ENCODE peak calls at places on chromosomes 5 and 9, in four cellular contexts. One of them, this sample, is unnamed.

GRCh38 chr5:124906339-124907097 is 160.1 kb upstream of the ZNF608 start:
- DNase-seq in fibroblast of lung: peak; percentile 78
- DNase-seq in cardiac muscle cell: peak; percentile 81
- DNase-seq in uterus: peak; percentile 85
- DNase-seq in this sample: no peak

GRCh38 chr5:12623408-12623807 is 719.2 kb upstream of the CTNND2 start:
- DNase-seq in fibroblast of lung: peak; percentile 1
- DNase-seq in cardiac muscle cell: no peak
- DNase-seq in uterus: no peak
- DNase-seq in this sample: no peak

GRCh38 chr5:39523821-39524220 is 99.0 kb upstream of the DAB2 start:
- DNase-seq in fibroblast of lung: peak; percentile 90
- DNase-seq in cardiac muscle cell: no peak
- DNase-seq in uterus: no peak
- DNase-seq in this sample: no peak

GRCh38 chr5:92050970-92051369 is 667.9 kb upstream of the ARRDC3 start:
- DNase-seq in fibroblast of lung: no peak
- DNase-seq in cardiac muscle cell: no peak
- DNase-seq in uterus: no peak
- DNase-seq in this sample: no peak

GRCh38 chr5:107217721-107218130 is 453.0 kb downstream of the EFNA5 start:
- DNase-seq in fibroblast of lung: no peak
- DNase-seq in cardiac muscle cell: no peak
- DNase-seq in uterus: no peak
- DNase-seq in this sample: no peak

GRCh38 chr5:128002420-128002819 is 81.1 kb upstream of the SLC12A2 start:
- DNase-seq in fibroblast of lung: peak; percentile 35
- DNase-seq in cardiac muscle cell: no peak
- DNase-seq in uterus: no peak
- DNase-seq in this sample: no peak

GRCh38 chr9:6598249-6598725 is 47.2 kb downstream of the GLDC start:
- DNase-seq in fibroblast of lung: no peak
- DNase-seq in cardiac muscle cell: no peak
- DNase-seq in uterus: no peak
- DNase-seq in this sample: no peak

GRCh38 chr9:115035872-115036612 is 81.9 kb downstream of the TNC start:
- DNase-seq in fibroblast of lung: peak; percentile 99
- DNase-seq in cardiac muscle cell: no peak
- DNase-seq in uterus: no peak
- DNase-seq in this sample: peak; percentile 42

GRCh38 chr5:179509845-179510244 is 40.5 kb upstream of the RUFY1 start:
- DNase-seq in fibroblast of lung: no peak
- DNase-seq in cardiac muscle cell: no peak
- DNase-seq in uterus: no peak
- DNase-seq in this sample: no peak

GRCh38 chr9:85536076-85536475 is 205.7 kb downstream of the AGTPBP1 start:
- DNase-seq in fibroblast of lung: peak; percentile 90
- DNase-seq in cardiac muscle cell: no peak
- DNase-seq in uterus: no peak
- DNase-seq in this sample: no peak

GRCh38 chr5:180484813-180485212 is 9.4 kb upstream of the CNOT6 start:
- DNase-seq in fibroblast of lung: no peak
- DNase-seq in cardiac muscle cell: no peak
- DNase-seq in uterus: no peak
- DNase-seq in this sample: no peak

GRCh38 chr9:89523948-89524347 is 26.0 kb upstream of the SEMA4D start:
- DNase-seq in fibroblast of lung: no peak
- DNase-seq in cardiac muscle cell: no peak
- DNase-seq in uterus: no peak
- DNase-seq in this sample: no peak

GRCh38 chr5:146447734-146448380 is 724 bp downstream of the TCERG1 start:
- DNase-seq in fibroblast of lung: peak; percentile 60
- DNase-seq in cardiac muscle cell: no peak
- DNase-seq in uterus: no peak
- DNase-seq in this sample: no peak

GRCh38 chr5:170302729-170303501 is 5.3 kb upstream of the LCP2 start:
- DNase-seq in fibroblast of lung: no peak
- DNase-seq in cardiac muscle cell: peak; percentile 46
- DNase-seq in uterus: peak; percentile 58
- DNase-seq in this sample: no peak

GRCh38 chr9:111068816-111069215 is 30.5 kb upstream of the LPAR1 start:
- DNase-seq in fibroblast of lung: no peak
- DNase-seq in cardiac muscle cell: no peak
- DNase-seq in uterus: no peak
- DNase-seq in this sample: no peak

GRCh38 chr9:116380496-116380995 is 227.0 kb downstream of the PAPPA start:
- DNase-seq in fibroblast of lung: no peak
- DNase-seq in cardiac muscle cell: no peak
- DNase-seq in uterus: no peak
- DNase-seq in this sample: no peak

GRCh38 chr9:34591091-34591910 is 1.8 kb upstream of the CNTFR start:
- DNase-seq in fibroblast of lung: peak; percentile 58
- DNase-seq in cardiac muscle cell: peak; percentile 89
- DNase-seq in uterus: peak; percentile 79
- DNase-seq in this sample: no peak

GRCh38 chr5:165504716-165505115 is 1999.3 kb downstream of the MAT2B start:
- DNase-seq in fibroblast of lung: no peak
- DNase-seq in cardiac muscle cell: no peak
- DNase-seq in uterus: no peak
- DNase-seq in this sample: no peak

GRCh38 chr5:59745422-59745863 is 148.1 kb downstream of the PDE4D start:
- DNase-seq in fibroblast of lung: peak; percentile 80
- DNase-seq in cardiac muscle cell: no peak
- DNase-seq in uterus: peak; percentile 36
- DNase-seq in this sample: no peak

GRCh38 chr9:108270041-108270440 is 585.7 kb downstream of the ACTL7B start:
- DNase-seq in fibroblast of lung: peak; percentile 50
- DNase-seq in cardiac muscle cell: no peak
- DNase-seq in uterus: no peak
- DNase-seq in this sample: no peak

GRCh38 chr5:34684281-34684979 is 28.3 kb downstream of the RAI14 start:
- DNase-seq in fibroblast of lung: peak; percentile 83
- DNase-seq in cardiac muscle cell: peak; percentile 17
- DNase-seq in uterus: no peak
- DNase-seq in this sample: no peak

GRCh38 chr5:136043551-136043950 is 14.8 kb downstream of the TGFBI start:
- DNase-seq in fibroblast of lung: peak; percentile 48
- DNase-seq in cardiac muscle cell: no peak
- DNase-seq in uterus: no peak
- DNase-seq in this sample: no peak

GRCh38 chr9:107881625-107882300 is 392.2 kb upstream of the KLF4 start:
- DNase-seq in fibroblast of lung: peak; percentile 47
- DNase-seq in cardiac muscle cell: no peak
- DNase-seq in uterus: no peak
- DNase-seq in this sample: no peak

GRCh38 chr9:115359011-115359780 is 241.2 kb upstream of the TNC start:
- DNase-seq in fibroblast of lung: peak; percentile 64
- DNase-seq in cardiac muscle cell: peak; percentile 5
- DNase-seq in uterus: no peak
- DNase-seq in this sample: no peak

GRCh38 chr5:14720236-14720923 is 55.9 kb downstream of the OTULIN start:
- DNase-seq in fibroblast of lung: peak; percentile 72
- DNase-seq in cardiac muscle cell: no peak
- DNase-seq in uterus: no peak
- DNase-seq in this sample: no peak

GRCh38 chr5:19058216-19058615 is 929.8 kb downstream of the CDH18 start:
- DNase-seq in fibroblast of lung: no peak
- DNase-seq in cardiac muscle cell: no peak
- DNase-seq in uterus: no peak
- DNase-seq in this sample: no peak

GRCh38 chr5:50888754-50889153 is 222.3 kb downstream of the PARP8 start:
- DNase-seq in fibroblast of lung: no peak
- DNase-seq in cardiac muscle cell: no peak
- DNase-seq in uterus: no peak
- DNase-seq in this sample: no peak

GRCh38 chr5:77569409-77569808 is 69.1 kb downstream of the OTP start:
- DNase-seq in fibroblast of lung: no peak
- DNase-seq in cardiac muscle cell: no peak
- DNase-seq in uterus: no peak
- DNase-seq in this sample: no peak

GRCh38 chr5:95392593-95393182 is 1.5 kb downstream of the FAM81B start:
- DNase-seq in fibroblast of lung: peak; percentile 33
- DNase-seq in cardiac muscle cell: peak; percentile 14
- DNase-seq in uterus: no peak
- DNase-seq in this sample: no peak

GRCh38 chr5:41835625-41836024 is 34.6 kb downstream of the OXCT1 start:
- DNase-seq in fibroblast of lung: peak; percentile 86
- DNase-seq in cardiac muscle cell: peak; percentile 78
- DNase-seq in uterus: peak; percentile 17
- DNase-seq in this sample: no peak

GRCh38 chr5:172795401-172795977 is 24.5 kb upstream of the DUSP1 start:
- DNase-seq in fibroblast of lung: peak; percentile 96
- DNase-seq in cardiac muscle cell: no peak
- DNase-seq in uterus: peak; percentile 99
- DNase-seq in this sample: no peak

GRCh38 chr5:109585012-109585599 is 104.6 kb upstream of the MAN2A1 start:
- DNase-seq in fibroblast of lung: peak; percentile 74
- DNase-seq in cardiac muscle cell: no peak
- DNase-seq in uterus: no peak
- DNase-seq in this sample: no peak

GRCh38 chr9:137820161-137820855 is 57.3 kb upstream of the CACNA1B start:
- DNase-seq in fibroblast of lung: no peak
- DNase-seq in cardiac muscle cell: no peak
- DNase-seq in uterus: no peak
- DNase-seq in this sample: no peak

GRCh38 chr9:105088088-105088487 is 156.4 kb upstream of the SLC44A1 start:
- DNase-seq in fibroblast of lung: peak; percentile 25
- DNase-seq in cardiac muscle cell: no peak
- DNase-seq in uterus: peak; percentile 16
- DNase-seq in this sample: no peak

GRCh38 chr9:105088499-105088898 is 156.0 kb upstream of the SLC44A1 start:
- DNase-seq in fibroblast of lung: no peak
- DNase-seq in cardiac muscle cell: no peak
- DNase-seq in uterus: no peak
- DNase-seq in this sample: no peak

GRCh38 chr9:105083246-105083645 is 155.3 kb upstream of the ABCA1 start:
- DNase-seq in fibroblast of lung: no peak
- DNase-seq in cardiac muscle cell: no peak
- DNase-seq in uterus: no peak
- DNase-seq in this sample: no peak

GRCh38 chr9:105079457-105079856 is 151.5 kb upstream of the ABCA1 start:
- DNase-seq in fibroblast of lung: no peak
- DNase-seq in cardiac muscle cell: no peak
- DNase-seq in uterus: no peak
- DNase-seq in this sample: no peak

GRCh38 chr9:105082843-105083242 is 154.9 kb upstream of the ABCA1 start:
- DNase-seq in fibroblast of lung: no peak
- DNase-seq in cardiac muscle cell: no peak
- DNase-seq in uterus: no peak
- DNase-seq in this sample: no peak
- H3K27ac ChIP-seq in fibroblast of lung: no peak overlapping the region
- H3K27ac ChIP-seq in cardiac muscle cell: no peak overlapping the region
- H3K27ac ChIP-seq in uterus: no peak overlapping the region
- H3K27ac ChIP-seq in this sample: no peak overlapping the region

GRCh38 chr9:100315561-100315960 is 37.2 kb downstream of the TEX10 start:
- DNase-seq in fibroblast of lung: no peak
- DNase-seq in cardiac muscle cell: no peak
- DNase-seq in uterus: no peak
- DNase-seq in this sample: no peak
- H3K36me3 ChIP-seq in fibroblast of lung: no peaks in the 10 kb centered on the region
- H3K36me3 ChIP-seq in cardiac muscle cell: peaks cover 15% of the 10 kb centered on the region
- H3K36me3 ChIP-seq in uterus: no peaks in the 10 kb centered on the region
- H3K36me3 ChIP-seq in this sample: peaks cover 91% of the 10 kb centered on the region

DNA sequence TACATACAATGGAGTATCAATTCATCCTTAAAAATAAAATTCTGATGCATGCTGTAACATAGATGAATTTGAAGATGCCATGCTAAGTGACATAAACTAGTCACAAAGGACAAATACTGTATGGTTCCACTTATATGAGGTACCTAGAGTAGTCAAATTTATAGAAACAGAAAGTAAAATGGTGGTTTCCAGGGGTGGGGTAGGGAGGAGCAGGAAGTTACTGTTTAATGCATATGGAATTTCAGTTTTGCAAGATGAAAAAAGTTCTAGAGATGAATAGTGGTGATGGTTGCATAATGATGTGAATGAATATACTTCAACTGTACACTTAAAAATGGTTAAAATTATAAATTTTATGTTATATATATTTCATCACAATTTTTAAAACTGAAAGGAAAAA is 57.3 kb upstream of the FNIP1 start:
- DNase-seq in fibroblast of lung: no peak
- DNase-seq in cardiac muscle cell: no peak
- DNase-seq in uterus: no peak
- DNase-seq in this sample: no peak
- H3K4me3 ChIP-seq in fibroblast of lung: no peak overlapping the region
- H3K4me3 ChIP-seq in cardiac muscle cell: no peak overlapping the region
- H3K4me3 ChIP-seq in uterus: no peak overlapping the region
- H3K4me3 ChIP-seq in this sample: no peak overlapping the region

DNA sequence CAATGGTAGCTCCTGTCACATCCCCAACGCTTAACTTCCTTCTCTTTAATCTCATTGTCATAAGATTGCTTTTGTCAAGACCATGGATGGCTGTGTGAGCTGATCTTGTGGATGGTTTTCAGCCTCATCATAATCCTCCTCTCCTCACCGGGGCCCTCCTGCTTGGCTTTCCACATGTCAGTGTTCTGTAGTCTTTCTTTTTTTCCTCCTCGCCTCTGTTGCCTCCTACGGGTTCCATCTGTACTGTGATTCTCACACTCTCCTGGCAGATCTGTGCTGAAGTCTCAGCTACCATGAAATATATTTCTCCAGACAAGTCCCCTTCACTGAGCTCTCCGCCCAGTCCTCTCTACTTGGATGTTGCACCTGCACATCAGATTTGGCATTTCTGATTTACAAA is 34.9 kb upstream of the FAM120AOS start:
- DNase-seq in fibroblast of lung: no peak
- DNase-seq in cardiac muscle cell: no peak
- DNase-seq in uterus: no peak
- DNase-seq in this sample: no peak
- H3K27ac ChIP-seq in fibroblast of lung: no peak overlapping the region
- H3K27ac ChIP-seq in cardiac muscle cell: no peak overlapping the region
- H3K27ac ChIP-seq in uterus: no peak overlapping the region
- H3K27ac ChIP-seq in this sample: no peak overlapping the region

DNA sequence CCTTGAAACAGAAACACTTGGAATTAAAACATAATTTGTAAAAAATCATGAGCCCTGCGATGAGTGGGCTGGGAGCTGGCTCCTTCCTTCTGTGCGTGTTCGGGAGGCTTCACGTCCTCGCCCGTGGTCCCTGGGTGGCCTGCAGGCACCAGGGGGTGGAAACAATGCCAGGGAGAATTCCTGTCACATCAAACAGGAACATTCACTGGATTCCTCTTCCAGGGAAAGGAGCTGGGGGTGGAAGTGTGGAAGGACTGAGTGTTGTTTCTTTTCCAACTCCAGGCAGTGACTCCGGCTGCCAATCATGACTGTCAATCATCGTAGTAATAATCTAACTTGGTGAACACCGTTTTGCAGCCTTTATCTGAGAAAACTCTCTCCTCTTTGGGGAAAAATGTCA is 10.3 kb downstream of the TOR1A start:
- DNase-seq in fibroblast of lung: no peak
- DNase-seq in cardiac muscle cell: no peak
- DNase-seq in uterus: no peak
- DNase-seq in this sample: no peak
- H3K36me3 ChIP-seq in fibroblast of lung: peaks cover 23% of the 10 kb centered on the region
- H3K36me3 ChIP-seq in cardiac muscle cell: peaks cover 33% of the 10 kb centered on the region
- H3K36me3 ChIP-seq in uterus: no peaks in the 10 kb centered on the region
- H3K36me3 ChIP-seq in this sample: peaks cover 41% of the 10 kb centered on the region

GRCh38 chr9:19270421-19270949 is 40.0 kb downstream of the DENND4C start:
- DNase-seq in fibroblast of lung: no peak
- DNase-seq in cardiac muscle cell: no peak
- DNase-seq in uterus: no peak
- DNase-seq in this sample: no peak
- H3K4me3 ChIP-seq in fibroblast of lung: no peak overlapping the region
- H3K4me3 ChIP-seq in cardiac muscle cell: no peak overlapping the region
- H3K4me3 ChIP-seq in uterus: no peak overlapping the region
- H3K4me3 ChIP-seq in this sample: no peak overlapping the region

GRCh38 chr5:75037106-75037505 is 15.3 kb downstream of the GCNT4 start:
- DNase-seq in fibroblast of lung: peak; percentile 84
- DNase-seq in cardiac muscle cell: no peak
- DNase-seq in uterus: no peak
- DNase-seq in this sample: no peak
- H3K27ac ChIP-seq in fibroblast of lung: no peak overlapping the region
- H3K27ac ChIP-seq in cardiac muscle cell: no peak overlapping the region
- H3K27ac ChIP-seq in uterus: no peak overlapping the region
- H3K27ac ChIP-seq in this sample: no peak overlapping the region

This sample was measured in SK-N-MC.